ENCODE peak calls at places on chromosome X, in four cellular contexts. D is activated naive CD8-positive, alpha-beta T cell treated with anti-CD3 and anti-CD28 coated beads, Interleukin-2, amount 50 U/mL, for 24 hours; K is stimulated activated CD4-positive, alpha-beta T cell treated with anti-CD3 and anti-CD28 coated beads, Interleukin-15, amount 100 ng/mL, for 1 hour; Z is endothelial cell of umbilical vein. T is an unnamed sample.

GRCh38 chrX:128439159-128439558 is 387.0 kb upstream of the ACTRT1 start:
- DNase-seq in D (no peak), K (no peak), Z (no peak), T (no peak)

GRCh38 chrX:114906978-114907510 is 110.4 kb downstream of the IL13RA2 start:
- DNase-seq in D (no peak), K (no peak), Z (no peak), T (no peak)

GRCh38 chrX:150361070-150361776 is 1.9 kb upstream of the MAMLD1 start:
- DNase-seq in D (peak), K (no peak), Z (no peak), T (no peak)

GRCh38 chrX:103304705-103305104 is 6.1 kb downstream of the BEX2 start:
- DNase-seq in D (no peak), K (no peak), Z (no peak), T (no peak)

GRCh38 chrX:153819398-153820083 is 10.8 kb downstream of the PDZD4 start:
- DNase-seq in D (no peak), K (no peak), Z (no peak), T (no peak)

GRCh38 chrX:56746996-56747395 is 18.0 kb downstream of the NBDY start:
- DNase-seq in D (no peak), K (no peak), Z (no peak), T (no peak)

GRCh38 chrX:49106930-49107329 is 16.6 kb downstream of the GPKOW start:
- DNase-seq in D (no peak), K (no peak), Z (peak), T (no peak)

GRCh38 chrX:121546317-121546716 is 498.9 kb downstream of the GLUD2 start:
- DNase-seq in D (no peak), K (no peak), Z (no peak), T (no peak)

GRCh38 chrX:134388161-134389109 is 71.5 kb upstream of the HPRT1 start:
- DNase-seq in D (no peak), K (no peak), Z (no peak), T (no peak)

GRCh38 chrX:69568828-69569227 is 47.1 kb upstream of the EDA start:
- DNase-seq in D (no peak), K (no peak), Z (no peak), T (no peak)

GRCh38 chrX:71107762-71108360 is 1.3 kb upstream of the CXorf65 start:
- DNase-seq in D (no peak), K (no peak), Z (no peak), T (no peak)

GRCh38 chrX:111447298-111447697 is 35.3 kb upstream of the DCX start:
- DNase-seq in D (peak), K (no peak), Z (no peak), T (peak)

GRCh38 chrX:9312922-9313867 is 151.7 kb upstream of the TBL1X start:
- DNase-seq in D (peak), K (peak), Z (peak), T (peak)